ENCODE peak calls at places on chromosomes 11 and 22, in seven cellular contexts. X is AG04449; C is left lung; W is heart right ventricle; M is upper lobe of right lung; H is CD8-positive, alpha-beta T cell; L is fibroblast of mammary gland. T is an unnamed sample.

GRCh38 chr22:46280999-46281623 is 13.3 kb downstream of the TTC38 start:
- DNase-seq in C (no peak), X (no peak), H (peak), W (no peak), L (no peak), M (peak), T (no peak)

GRCh38 chr11:118042126-118042525 is 34.8 kb upstream of the TMPRSS4 start:
- DNase-seq in L (no peak), W (no peak), M (no peak), C (no peak), H (no peak), X (no peak), T (no peak)

GRCh38 chr22:30362632-30363281 is 6.0 kb downstream of the CCDC157 start:
- DNase-seq in H (no peak), W (no peak), X (no peak), L (no peak), C (no peak), M (no peak), T (no peak)

GRCh38 chr11:117023178-117023577 is 75.0 kb downstream of the SIK3 start:
- DNase-seq in C (no peak), W (no peak), M (no peak), H (no peak), L (no peak), X (no peak), T (no peak)

GRCh38 chr11:121595717-121596156 is 143.0 kb upstream of the SORL1-AS1 start:
- DNase-seq in X (peak), H (no peak), M (peak), C (no peak), L (peak), W (no peak), T (peak)

GRCh38 chr11:27612932-27613669 is 87.2 kb downstream of the BDNF start:
- DNase-seq in L (no peak), M (no peak), X (no peak), H (no peak), W (no peak), C (no peak), T (peak)

GRCh38 chr11:76772100-76772782 is 10.9 kb upstream of the TSKU start:
- DNase-seq in M (no peak), H (no peak), C (no peak), W (no peak), L (peak), X (no peak), T (no peak)

GRCh38 chr11:99234534-99234933 is 213.8 kb downstream of the CNTN5 start:
- DNase-seq in X (no peak), C (no peak), W (no peak), H (no peak), M (no peak), L (no peak), T (no peak)

GRCh38 chr22:30538280-30538679 is 8.3 kb downstream of the SEC14L6 start:
- DNase-seq in X (no peak), W (no peak), M (no peak), C (no peak), H (no peak), L (peak), T (peak)

GRCh38 chr11:34810107-34810562 is 106.0 kb downstream of the APIP start:
- DNase-seq in W (no peak), L (no peak), H (no peak), X (no peak), C (no peak), M (no peak), T (no peak)

GRCh38 chr11:117824571-117825537 is at the start of gene FXYD2:
- DNase-seq in W (peak), L (peak), C (no peak), H (no peak), X (no peak), M (peak), T (peak)

GRCh38 chr11:107785401-107785800 is 73.2 kb downstream of the SLC35F2 start:
- DNase-seq in H (no peak), L (peak), X (no peak), W (no peak), C (no peak), M (no peak), T (peak)

GRCh38 chr11:129543515-129544290 is 168.1 kb downstream of the BARX2 start:
- DNase-seq in W (no peak), L (no peak), C (no peak), H (no peak), M (no peak), X (no peak), T (no peak)

GRCh38 chr11:112523477-112523876 is 262.8 kb upstream of the PLET1 start:
- DNase-seq in M (no peak), C (no peak), H (no peak), X (no peak), W (peak), L (peak), T (no peak)

GRCh38 chr11:3123761-3124733 is 41.1 kb downstream of the OSBPL5 start:
- DNase-seq in W (peak), X (peak), C (peak), M (peak), H (no peak), L (peak), T (peak)

GRCh38 chr11:124115782-124116616 is 749 bp downstream of the VWA5A start:
- DNase-seq in X (no peak), L (no peak), C (peak), H (no peak), M (peak), W (no peak), T (peak)

GRCh38 chr11:78187366-78188011 is 937 bp downstream of the KCTD21 start:
- DNase-seq in X (no peak), M (no peak), H (no peak), L (peak), W (no peak), C (no peak), T (no peak)

GRCh38 chr11:2214527-2215229 is 43.1 kb upstream of the TH start:
- DNase-seq in L (no peak), C (peak), M (peak), X (no peak), W (no peak), H (no peak), T (no peak)

GRCh38 chr11:128653828-128654231 is 40.0 kb upstream of the FLI1 start:
- DNase-seq in X (peak), L (peak), M (peak), H (no peak), W (peak), C (peak), T (peak)

GRCh38 chr11:61158691-61159381 is 2.4 kb downstream of the VPS37C start:
- DNase-seq in M (no peak), H (no peak), W (no peak), C (no peak), L (peak), X (peak), T (peak)

GRCh38 chr22:45319319-45319675 is 9.6 kb downstream of the FAM118A start:
- DNase-seq in L (peak), M (no peak), X (no peak), H (no peak), W (no peak), C (no peak), T (peak)

GRCh38 chr11:17595526-17596309 is 48.7 kb downstream of the OTOG start:
- DNase-seq in C (peak), L (no peak), X (no peak), W (no peak), H (no peak), M (no peak), T (no peak)

GRCh38 chr11:30855383-30856006 is 269.3 kb upstream of the MPPED2 start:
- DNase-seq in C (no peak), X (no peak), M (no peak), L (peak), H (no peak), W (no peak), T (peak)

GRCh38 chr22:26956346-26956745 is 299.0 kb downstream of the MIAT start:
- DNase-seq in W (no peak), M (no peak), L (no peak), X (no peak), H (no peak), C (no peak), T (no peak)

GRCh38 chr11:62710001-62710345 is 2.5 kb downstream of the GNG3 start:
- DNase-seq in C (no peak), W (no peak), X (no peak), H (no peak), M (peak), L (peak), T (peak)

GRCh38 chr11:64744544-64745218 is 739 bp upstream of the RASGRP2 start:
- DNase-seq in M (no peak), W (no peak), X (no peak), L (no peak), C (peak), H (peak), T (no peak)

GRCh38 chr22:19109198-19110063 is 12.8 kb downstream of the DGCR2 start:
- DNase-seq in W (no peak), M (peak), H (peak), L (peak), C (no peak), X (peak), T (peak)

GRCh38 chr11:9601041-9601875 is 27.8 kb downstream of the WEE1 start:
- DNase-seq in X (no peak), H (peak), W (peak), M (no peak), L (peak), C (no peak), T (peak)

GRCh38 chr11:87463486-87464102 is 425.9 kb downstream of the TMEM135 start:
- DNase-seq in W (no peak), X (no peak), L (peak), H (no peak), C (no peak), M (no peak), T (no peak)

GRCh38 chr11:32438883-32439487 is 3.6 kb upstream of the WT1 start:
- DNase-seq in H (no peak), C (no peak), L (no peak), X (no peak), W (no peak), M (no peak), T (peak)

GRCh38 chr11:32438346-32438882 is 3.1 kb upstream of the WT1 start:
- DNase-seq in L (no peak), H (no peak), M (no peak), W (no peak), C (no peak), X (no peak), T (no peak)

GRCh38 chr11:32435947-32436750 is 810 bp upstream of the WT1 start:
- DNase-seq in X (no peak), W (peak), L (no peak), H (no peak), C (no peak), M (no peak), T (peak)

GRCh38 chr11:32436751-32437405 is 1.5 kb upstream of the WT1 start:
- DNase-seq in C (no peak), X (no peak), M (no peak), H (no peak), L (no peak), W (no peak), T (peak)

DNA sequence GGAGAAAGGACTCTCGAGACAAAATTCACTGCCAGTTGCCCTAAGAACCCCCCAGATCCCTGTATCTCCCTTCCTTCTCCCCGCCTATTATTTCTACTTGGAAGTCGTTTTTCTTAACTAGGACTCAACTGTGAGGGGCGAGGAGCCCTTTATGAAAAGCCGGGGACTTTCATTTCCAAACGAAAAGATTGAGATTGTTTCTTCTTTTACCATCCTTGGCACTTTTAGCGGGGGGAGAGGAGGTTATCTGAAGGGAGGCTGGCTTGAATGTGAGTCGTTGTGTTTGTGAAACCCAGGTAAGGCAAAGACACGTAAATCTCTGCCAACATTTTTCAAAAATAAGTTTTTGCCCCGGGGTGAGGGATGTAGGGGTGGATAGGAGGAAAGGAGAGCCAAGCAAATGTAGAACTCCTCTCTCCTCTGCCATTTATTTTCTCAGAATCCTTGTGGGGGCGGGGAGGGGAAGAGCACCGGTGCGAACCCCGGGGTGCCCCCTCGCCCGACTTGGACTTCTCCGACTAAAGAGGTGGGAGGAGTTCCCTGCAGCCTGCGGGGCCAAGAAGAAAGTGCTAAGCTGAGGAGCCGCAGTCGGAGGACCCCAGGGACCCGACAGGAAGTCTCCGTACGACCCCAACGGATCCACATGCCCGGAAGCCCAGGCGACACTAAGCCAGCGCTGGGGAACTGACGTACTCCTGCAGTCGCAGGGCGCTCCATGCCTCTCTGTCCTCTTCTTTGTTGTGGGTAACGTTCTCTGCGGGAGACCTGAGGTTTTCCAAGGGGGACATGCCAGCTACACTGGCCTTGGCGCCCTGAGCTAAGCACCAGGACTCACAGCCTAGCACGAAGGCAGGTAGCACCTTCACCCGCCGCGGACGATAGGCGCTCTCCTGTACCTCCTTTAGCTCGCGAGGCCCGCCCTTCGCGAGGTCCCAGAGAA is 2.3 kb upstream of the WT1 start:
- DNase-seq in C (no peak), X (no peak), H (no peak), L (no peak), W (no peak), M (no peak), T (no peak)
- H3K4me3 ChIP-seq in C (no peak), X (no peak), H (no peak), L (no peak), W (peak), M (no peak), T (peak)

DNA sequence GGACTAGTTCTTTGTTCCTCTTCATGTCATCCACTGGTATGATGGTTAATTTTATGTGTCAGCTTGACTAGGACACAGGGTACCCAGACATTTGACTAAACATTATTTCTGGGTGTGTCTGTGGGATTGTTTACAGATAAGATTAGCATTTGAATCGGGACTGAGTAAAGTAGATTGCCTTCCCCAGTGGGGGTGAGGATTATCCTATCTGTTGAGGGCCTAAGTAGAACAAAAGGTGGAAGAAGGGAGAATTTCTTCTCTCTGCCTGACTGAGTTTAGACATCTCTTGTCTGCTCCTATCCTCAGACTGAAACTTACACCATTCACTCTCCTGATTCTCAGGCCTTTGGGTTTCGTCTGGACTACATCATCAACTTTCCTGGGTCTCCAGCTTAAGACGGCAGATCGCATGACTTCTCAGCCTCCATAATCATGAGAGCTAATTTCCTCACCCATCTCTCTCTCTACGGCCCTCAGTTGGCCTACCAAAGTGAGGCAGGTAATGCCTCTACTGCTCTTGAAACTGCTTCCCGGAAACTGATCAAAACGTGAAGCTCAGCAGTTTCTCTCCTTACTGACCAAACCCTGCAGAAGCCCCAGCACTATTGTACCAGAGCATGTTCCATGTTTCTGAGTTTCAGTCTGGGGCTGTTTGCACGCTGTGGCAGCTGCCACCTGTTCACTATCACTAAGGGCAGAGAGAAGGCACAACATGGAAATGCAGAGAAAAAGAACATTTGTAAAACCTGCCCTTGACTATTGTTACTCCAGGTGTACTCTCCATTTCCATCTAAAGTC is 95.4 kb downstream of the NXPE2 start:
- DNase-seq in L (no peak), W (no peak), C (no peak), X (no peak), H (no peak), M (no peak), T (no peak)
- TF ChIP-seq CTCF in L (no peak), W (no peak), C (no peak), X (no peak), H (no peak), M (no peak), T (no peak)

DNA sequence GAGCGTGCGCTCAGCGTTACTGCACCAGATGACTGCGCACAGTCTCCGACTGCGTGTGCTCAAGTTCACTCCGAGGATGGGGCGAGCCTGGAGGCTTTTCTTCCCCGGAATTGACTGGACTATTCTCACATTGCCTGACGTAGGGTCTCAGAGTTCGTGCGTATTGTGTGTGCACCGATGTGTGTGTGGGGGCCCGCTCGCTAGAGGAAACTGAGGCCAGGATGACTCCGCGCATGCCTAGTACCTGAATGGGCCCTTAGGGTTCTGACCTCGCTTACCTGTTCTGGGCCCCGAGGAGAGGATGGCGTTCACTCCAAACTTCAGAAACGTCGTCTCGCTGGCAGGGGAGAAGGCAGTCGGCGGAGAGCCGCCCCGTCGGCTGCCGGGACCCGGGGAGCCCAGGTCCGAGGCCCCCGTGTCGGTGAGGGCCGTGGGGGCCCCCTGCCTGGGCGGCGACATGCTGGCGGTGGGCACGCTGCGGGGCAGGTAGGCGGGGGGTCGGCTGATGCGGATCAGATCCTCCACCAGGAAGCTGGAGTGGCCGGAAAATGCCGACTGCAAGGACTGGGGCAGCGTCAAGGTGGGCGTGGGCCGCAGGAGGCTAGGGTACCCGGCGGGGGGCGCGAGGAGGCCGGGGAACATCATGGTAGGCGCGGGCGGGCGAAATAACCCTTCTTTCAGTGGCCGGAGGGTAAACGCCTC is 444 bp downstream of the DBX1 start:
- DNase-seq in C (no peak), W (no peak), H (no peak), L (no peak), X (no peak), M (no peak), T (no peak)
- H3K4me3 ChIP-seq in C (no peak), W (no peak), H (no peak), L (no peak), X (no peak), M (no peak), T (no peak)

DNA sequence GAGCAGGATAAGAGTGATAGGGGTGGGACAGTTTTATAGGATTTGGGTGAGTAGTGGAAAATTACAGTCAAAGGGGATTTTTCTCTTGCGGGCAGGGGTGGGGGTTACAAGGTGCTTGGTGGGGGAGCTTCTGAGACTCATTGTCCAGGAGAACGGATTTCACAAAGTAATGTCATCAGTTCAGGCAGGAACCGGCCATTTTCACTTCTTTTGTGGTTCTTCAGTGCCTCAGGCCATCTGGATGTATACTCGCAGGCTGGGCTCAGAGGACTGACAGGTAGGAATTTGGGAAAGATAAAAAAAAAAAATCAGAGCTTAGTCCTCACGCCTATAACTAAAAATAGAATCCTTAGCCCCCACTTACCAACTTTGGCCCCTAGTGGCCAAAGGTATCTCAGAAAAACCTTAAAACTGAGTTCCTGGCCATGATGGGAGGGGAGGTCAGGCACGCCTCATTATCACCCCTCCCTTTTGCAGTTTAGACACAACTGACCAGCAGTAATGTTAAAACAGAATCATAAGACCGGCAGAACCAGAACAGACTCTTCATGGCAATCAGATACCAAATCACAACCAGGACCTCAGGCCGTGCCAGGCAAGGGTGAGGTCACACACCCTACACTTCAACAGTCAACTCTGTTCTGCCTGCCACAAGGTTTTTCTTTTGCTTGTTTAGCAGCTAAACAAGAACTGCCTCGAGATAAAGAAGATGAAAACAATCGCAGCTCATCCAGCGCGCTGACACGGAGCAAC is 8.9 kb upstream of the APOBEC3G start:
- DNase-seq in M (no peak), W (no peak), X (no peak), L (no peak), H (no peak), C (no peak), T (no peak)
- TF ChIP-seq CTCF in M (no peak), W (no peak), X (no peak), L (no peak), H (no peak), C (no peak), T (no peak)

GRCh38 chr11:46099973-46100335 is 21.3 kb downstream of the PHF21A start:
- DNase-seq in L (peak), X (no peak), C (no peak), M (no peak), H (no peak), W (no peak), T (peak)
- H3K4me3 ChIP-seq in L (peak), X (no peak), C (no peak), M (peak), H (peak), W (no peak), T (peak)

GRCh38 chr11:72144807-72145565 is 9.5 kb downstream of the FOLR3 start:
- DNase-seq in C (no peak), L (peak), M (no peak), H (no peak), X (peak), W (no peak), T (peak)
- TF ChIP-seq CTCF in C (no peak), L (no peak), M (no peak), H (no peak), X (no peak), W (no peak), T (no peak)